ENCODE peak calls at places on chromosomes 2 and 18, in seven cellular contexts. S is GM12878, N is HepG2, Y is H1, D is HCT116, W is SK-N-SH, K is K562. C is an unnamed sample.

GRCh38 chr2:232502901-232503791 is 15.5 kb upstream of the ECEL1 start:
- DNase-seq in W (peak; percentile 90), D (no peak), S (no peak), K (peak; percentile 40), N (no peak), Y (peak; percentile 84), C (peak; percentile 13)

GRCh38 chr2:59654753-59655152 is 898.7 kb downstream of the BCL11A start:
- DNase-seq in D (no peak), W (no peak), K (no peak), Y (no peak), S (no peak), N (no peak), C (no peak)

GRCh38 chr2:160394153-160394552 is 99.5 kb downstream of the RBMS1 start:
- DNase-seq in Y (no peak), K (no peak), S (peak; percentile 26), D (no peak), N (no peak), W (no peak), C (no peak)

GRCh38 chr2:26251893-26252292 is 7.2 kb downstream of the HADHB start:
- DNase-seq in W (no peak), Y (no peak), S (no peak), K (no peak), N (no peak), D (no peak), C (no peak)

GRCh38 chr2:2263196-2263829 is 67.8 kb downstream of the MYT1L start:
- DNase-seq in S (no peak), K (no peak), Y (no peak), W (no peak), D (no peak), N (no peak), C (no peak)

GRCh38 chr2:47194410-47194809 is 39.3 kb upstream of the STPG4 start:
- DNase-seq in N (no peak), W (no peak), D (no peak), S (no peak), Y (no peak), K (no peak), C (no peak)

GRCh38 chr2:164145093-164145987 is 409.5 kb upstream of the FIGN start:
- DNase-seq in Y (no peak), S (no peak), D (no peak), K (no peak), W (no peak), N (no peak), C (no peak)

GRCh38 chr2:30981519-30981918 is 156.7 kb downstream of the GALNT14 start:
- DNase-seq in W (no peak), Y (no peak), N (no peak), S (no peak), D (no peak), K (no peak), C (no peak)

GRCh38 chr2:32572737-32573136 is 55.1 kb upstream of the TTC27 start:
- DNase-seq in K (no peak), S (no peak), N (no peak), D (no peak), W (no peak), Y (no peak), C (no peak)

GRCh38 chr18:13797157-13797611 is 26.8 kb upstream of the MC5R start:
- DNase-seq in D (no peak), K (no peak), W (no peak), N (peak; percentile 7), S (no peak), Y (no peak), C (no peak)

GRCh38 chr2:172397136-172397825 is 30.1 kb upstream of the ITGA6 start:
- DNase-seq in W (no peak), K (no peak), N (no peak), Y (no peak), D (no peak), S (no peak), C (no peak)

DNA sequence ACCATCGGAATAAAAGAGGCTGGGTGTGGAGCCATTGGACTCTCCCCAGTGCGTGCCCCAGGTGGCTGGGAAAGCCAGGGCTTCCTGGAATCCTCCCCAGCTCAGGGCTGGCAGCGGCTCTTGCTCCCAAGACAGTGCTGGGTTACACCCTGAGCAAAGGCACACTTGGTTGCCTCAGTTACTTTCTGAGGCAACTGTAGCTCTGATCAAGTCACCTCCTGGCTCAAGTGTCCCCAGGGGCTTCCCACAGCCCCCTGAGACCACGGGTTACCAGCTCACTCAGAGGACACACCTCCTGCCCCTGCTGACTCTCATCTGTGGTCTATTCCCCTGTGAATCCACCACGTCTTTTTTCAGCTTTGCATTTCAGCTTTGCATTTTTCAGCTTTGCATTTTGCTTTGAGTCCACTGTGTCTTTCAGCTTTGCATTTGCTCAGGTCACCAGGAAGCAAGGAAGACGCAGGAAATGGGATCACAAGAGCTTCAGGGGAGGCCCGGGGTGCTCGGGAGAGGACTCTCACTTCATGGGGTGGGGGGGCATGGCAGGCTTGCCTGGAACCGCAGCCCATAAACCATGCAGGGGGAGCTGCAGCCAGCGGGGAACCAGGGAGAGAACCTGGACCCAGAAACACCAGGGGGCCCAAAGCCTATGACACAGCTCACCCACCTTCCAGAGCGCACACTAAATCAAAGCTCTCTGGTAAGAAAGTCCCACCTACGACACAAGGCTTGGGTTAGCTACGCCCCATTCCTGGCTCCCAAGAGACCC is 138.0 kb upstream of the ASB18 start:
- DNase-seq in Y (no peak), W (no peak), K (no peak), D (no peak), N (no peak), S (peak; percentile 21), C (no peak)
- TF ChIP-seq JUND in Y (no peak), W (no peak), K (no peak), D (no peak), N (no peak), S (no peak), C (no peak)

GRCh38 chr2:13334545-13334944 is 617.8 kb downstream of the TRIB2 start:
- DNase-seq in W (no peak), S (no peak), K (no peak), N (no peak), D (no peak), Y (no peak), C (no peak)
- TF ChIP-seq JUND in W (no peak), S (no peak), K (no peak), N (no peak), D (no peak), Y (no peak), C (no peak)

DNA sequence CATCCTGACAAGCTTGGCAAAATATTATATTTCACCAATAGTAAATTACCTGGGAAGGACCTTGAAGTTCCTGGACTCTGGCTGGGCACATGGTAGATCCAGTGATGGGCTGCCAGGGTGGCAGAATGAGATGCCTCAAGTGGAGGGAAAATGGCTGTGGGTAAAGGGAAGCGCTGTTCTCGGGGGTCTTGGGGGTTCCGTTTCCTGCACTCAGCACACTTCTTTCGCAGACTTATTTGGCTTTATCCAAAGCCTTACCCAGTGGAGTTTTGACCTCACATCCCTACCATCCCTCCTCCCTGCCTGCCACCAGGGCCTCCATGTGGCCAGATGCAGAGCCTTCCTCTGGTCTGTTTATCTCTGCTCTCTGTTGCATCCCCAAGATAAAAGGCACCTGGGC is 654.9 kb upstream of the HS6ST1 start:
- DNase-seq in D (no peak), K (no peak), S (no peak), Y (no peak), W (no peak), N (no peak), C (no peak)
- TF ChIP-seq JUND in D (no peak), K (no peak), S (no peak), Y (no peak), W (no peak), N (no peak), C (no peak)

DNA sequence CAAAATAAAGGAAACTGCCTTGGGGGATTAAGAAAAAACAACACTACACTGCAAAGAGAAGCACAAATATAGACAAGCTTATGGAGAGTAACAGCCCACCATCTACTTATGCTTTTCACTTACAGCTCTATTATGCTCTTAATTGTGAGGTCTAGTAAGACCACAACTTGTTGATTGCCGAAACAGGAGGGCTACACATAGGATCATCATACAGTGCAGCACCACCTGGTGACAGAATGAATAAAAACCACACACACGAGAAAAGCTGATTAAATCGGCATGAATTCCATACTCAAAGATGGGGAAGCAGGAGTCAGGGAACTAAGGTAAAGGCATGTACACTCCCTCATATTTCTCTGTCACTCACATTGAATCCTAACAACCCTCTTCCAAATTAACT is 259.2 kb downstream of the IKZF2 start:
- DNase-seq in W (peak; percentile 34), D (peak; percentile 55), N (peak; percentile 46), Y (no peak), K (peak; percentile 2), S (no peak), C (no peak)
- TF ChIP-seq JUND in W (no peak), D (no peak), N (no peak), Y (no peak), K (no peak), S (no peak), C (no peak)

GRCh38 chr18:77065221-77065981 is 67.2 kb downstream of the MBP start:
- DNase-seq in Y (no peak), K (no peak), S (peak; percentile 87), N (no peak), W (no peak), D (peak; percentile 82), C (no peak)
- TF ChIP-seq JUND in Y (no peak), K (no peak), S (no peak), N (no peak), W (peak; percentile 15), D (no peak), C (no peak)